ENCODE peak calls at places on chromosomes 2 and 18, in six cellular contexts. U, B, J, S, W and R are unnamed samples.

GRCh38 chr2:232321156-232321816 is 57.3 kb upstream of the ALPP start:
- DNase-seq in J (peak; percentile 24), B (no peak), W (no peak), S (no peak), U (no peak), R (no peak)

GRCh38 chr2:150060341-150060740 is 427.1 kb downstream of the RND3 start:
- DNase-seq in B (no peak), J (no peak), S (no peak), W (no peak), U (no peak), R (no peak)

GRCh38 chr2:70978388-70979357 is at the start of gene ANKRD53:
- DNase-seq in U (no peak), S (no peak), J (no peak), W (no peak), B (peak; percentile 48), R (no peak)

GRCh38 chr2:1551905-1552304 is 138.6 kb downstream of the TPO start:
- DNase-seq in B (no peak), S (no peak), U (no peak), W (no peak), J (no peak), R (no peak)

GRCh38 chr2:155372969-155373368 is 674.5 kb downstream of the KCNJ3 start:
- DNase-seq in B (no peak), J (no peak), S (no peak), U (no peak), W (no peak), R (no peak)

GRCh38 chr18:9117980-9118841 is 15.7 kb downstream of the NDUFV2 start:
- DNase-seq in U (no peak), S (no peak), W (no peak), J (peak; percentile 40), B (no peak), R (no peak)

GRCh38 chr2:33131820-33132219 is 185.1 kb downstream of the LTBP1 start:
- DNase-seq in S (no peak), W (no peak), J (no peak), U (no peak), B (no peak), R (no peak)

GRCh38 chr2:17877811-17878221 is 651 bp upstream of the KCNS3 start:
- DNase-seq in B (peak; percentile 20), W (no peak), S (no peak), U (no peak), J (peak; percentile 12), R (peak; percentile 24)

GRCh38 chr2:46276652-46277051 is 20.6 kb upstream of the EPAS1 start:
- DNase-seq in S (no peak), U (no peak), B (no peak), J (no peak), W (no peak), R (no peak)

DNA sequence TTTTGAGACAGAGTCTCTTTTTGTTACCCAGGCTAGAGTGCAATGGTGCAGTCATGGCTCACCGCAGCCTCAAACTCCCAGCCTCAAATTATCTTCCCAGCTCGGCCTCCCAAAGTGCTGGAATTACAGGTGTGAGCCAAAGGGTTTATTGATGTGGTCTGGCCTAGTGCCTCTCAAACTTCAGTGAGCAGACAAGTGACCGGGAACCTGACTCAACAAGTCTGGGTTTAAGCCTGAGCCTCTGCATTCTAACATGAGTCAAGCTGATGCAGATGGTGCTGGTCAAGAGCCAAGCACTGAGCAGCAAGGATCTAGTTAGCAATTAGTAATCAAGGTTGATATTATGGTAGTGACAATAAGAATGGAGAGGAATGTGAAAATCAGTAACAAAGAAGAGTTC is 21.3 kb downstream of the CDK15 start:
- DNase-seq in W (no peak), S (no peak), B (no peak), U (no peak), J (no peak), R (no peak)
- TF ChIP-seq POLR2AphosphoS5 in W (no peak), S (no peak), B (no peak), U (no peak), J (no peak), R (no peak)

GRCh38 chr18:47944972-47945843 is 14.7 kb upstream of the SMAD2 start:
- DNase-seq in J (peak; percentile 27), W (no peak), B (no peak), S (no peak), U (peak; percentile 2), R (no peak)

GRCh38 chr18:47953471-47953931 is 23.0 kb upstream of the SMAD2 start:
- DNase-seq in J (no peak), W (no peak), B (no peak), U (no peak), S (no peak), R (no peak)

GRCh38 chr18:47946889-47947288 is 16.4 kb upstream of the SMAD2 start:
- DNase-seq in S (no peak), J (no peak), W (no peak), B (no peak), U (no peak), R (no peak)

DNA sequence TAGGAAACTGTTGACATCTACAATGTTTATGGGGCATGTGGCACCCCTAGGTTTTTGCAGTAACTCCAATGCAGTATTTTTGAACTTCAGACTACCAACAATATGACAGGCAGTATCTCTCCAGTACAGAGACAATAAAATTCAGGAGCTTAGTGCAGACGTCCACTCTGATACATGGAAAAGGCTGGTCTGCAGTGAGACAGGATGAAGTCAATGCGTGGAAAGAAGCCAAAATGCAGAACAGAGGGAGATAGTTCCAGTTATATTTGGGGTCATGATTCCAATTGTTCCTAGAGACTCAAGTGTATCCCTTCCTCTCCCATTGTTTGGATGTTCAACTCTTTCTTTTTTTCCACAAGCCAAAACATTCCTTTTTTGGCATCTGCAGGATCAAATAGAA is 18.7 kb upstream of the SMAD2 start:
- DNase-seq in W (no peak), J (no peak), S (no peak), U (no peak), B (no peak), R (no peak)
- TF ChIP-seq POLR2A in W (no peak), J (no peak), S (no peak), U (no peak), B (no peak), R (no peak)

DNA sequence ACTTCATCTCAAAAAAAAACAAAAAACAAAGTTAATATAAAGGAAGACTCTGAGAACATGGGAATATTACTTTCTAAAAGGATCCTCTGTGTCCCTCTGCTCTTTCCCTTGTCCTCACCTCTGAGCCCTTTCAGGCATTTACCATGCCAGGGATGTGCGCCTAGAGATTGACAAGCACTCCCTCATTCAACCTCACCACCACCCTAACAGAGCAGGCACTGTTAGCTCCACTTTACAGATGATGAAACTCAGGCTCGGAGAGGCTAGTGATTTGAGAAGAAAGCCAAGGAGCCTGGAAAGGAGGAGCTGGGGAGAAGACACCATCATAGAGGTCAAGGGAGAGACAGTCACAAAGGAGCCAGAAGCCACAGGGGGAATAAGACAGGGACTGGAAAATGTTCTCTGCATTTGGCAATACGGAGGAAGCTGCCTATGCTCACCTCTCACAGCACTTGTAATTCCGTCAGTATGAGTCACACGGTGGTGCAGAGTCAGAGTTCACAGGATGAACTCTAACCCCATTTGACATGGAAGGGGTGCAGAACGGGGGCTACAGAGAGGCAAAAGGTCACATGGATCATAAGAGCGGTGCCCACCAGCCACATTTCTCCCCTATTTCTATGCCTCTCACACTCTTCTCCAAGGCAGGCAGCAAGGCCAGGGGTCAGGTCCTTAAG is 101.8 kb upstream of the NFU1 start:
- DNase-seq in S (no peak), U (peak; percentile 66), W (no peak), B (no peak), J (no peak), R (no peak)
- TF ChIP-seq TAF1 in S (no peak), U (no peak), W (no peak), B (no peak), J (no peak), R (no peak)

GRCh38 chr2:217793566-217794132 is 209.1 kb downstream of the TNS1 start:
- DNase-seq in J (no peak), U (no peak), S (no peak), B (no peak), W (no peak), R (no peak)
- TF ChIP-seq POLR2AphosphoS5 in J (no peak), U (no peak), S (no peak), B (no peak), W (no peak), R (no peak)

GRCh38 chr2:10448208-10448645 is at the start of gene ODC1:
- DNase-seq in U (peak; percentile 88), B (no peak), J (peak; percentile 98), W (no peak), S (peak; percentile 53), R (no peak)
- TF ChIP-seq POLR2A in U (no peak), B (no peak), J (no peak), W (peak; percentile 7), S (peak; percentile 87), R (peak; percentile 88)

DNA sequence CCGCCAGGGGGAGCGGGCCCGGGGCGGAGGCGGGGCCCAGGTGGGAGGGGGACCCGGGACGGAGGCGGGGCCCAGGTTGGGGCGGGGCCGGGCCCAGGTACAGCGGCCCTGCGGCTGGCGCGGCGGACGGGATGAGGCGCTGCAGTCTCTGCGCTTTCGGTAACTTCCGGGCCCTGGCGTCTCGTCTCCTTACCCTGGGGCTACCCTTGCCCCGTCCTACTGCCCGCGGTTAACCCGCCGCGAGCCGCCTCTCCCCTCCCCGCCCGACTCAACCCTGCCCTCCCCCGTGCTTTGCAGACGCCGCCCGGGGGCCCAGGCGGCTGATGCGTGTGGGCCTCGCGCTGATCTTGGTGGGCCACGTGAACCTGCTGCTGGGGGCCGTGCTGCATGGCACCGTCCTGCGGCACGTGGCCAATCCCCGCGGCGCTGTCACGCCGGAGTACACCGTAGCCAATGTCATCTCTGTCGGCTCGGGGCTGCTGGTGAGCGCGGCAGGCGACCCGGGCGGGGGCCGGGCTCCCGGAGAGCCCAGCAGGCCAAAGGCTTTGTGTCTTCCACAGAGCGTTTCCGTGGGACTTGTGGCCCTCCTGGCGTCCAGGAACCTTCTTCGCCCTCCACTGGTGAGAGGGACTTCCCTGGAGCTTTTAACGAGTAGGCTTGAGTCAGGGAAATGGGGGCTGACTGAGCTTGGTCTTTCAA is at the start of gene KRTCAP3:
- DNase-seq in J (no peak), W (peak; percentile 53), S (no peak), U (no peak), B (no peak), R (no peak)
- TF ChIP-seq TAF1 in J (no peak), W (peak; percentile 58), S (no peak), U (no peak), B (no peak), R (no peak)

DNA sequence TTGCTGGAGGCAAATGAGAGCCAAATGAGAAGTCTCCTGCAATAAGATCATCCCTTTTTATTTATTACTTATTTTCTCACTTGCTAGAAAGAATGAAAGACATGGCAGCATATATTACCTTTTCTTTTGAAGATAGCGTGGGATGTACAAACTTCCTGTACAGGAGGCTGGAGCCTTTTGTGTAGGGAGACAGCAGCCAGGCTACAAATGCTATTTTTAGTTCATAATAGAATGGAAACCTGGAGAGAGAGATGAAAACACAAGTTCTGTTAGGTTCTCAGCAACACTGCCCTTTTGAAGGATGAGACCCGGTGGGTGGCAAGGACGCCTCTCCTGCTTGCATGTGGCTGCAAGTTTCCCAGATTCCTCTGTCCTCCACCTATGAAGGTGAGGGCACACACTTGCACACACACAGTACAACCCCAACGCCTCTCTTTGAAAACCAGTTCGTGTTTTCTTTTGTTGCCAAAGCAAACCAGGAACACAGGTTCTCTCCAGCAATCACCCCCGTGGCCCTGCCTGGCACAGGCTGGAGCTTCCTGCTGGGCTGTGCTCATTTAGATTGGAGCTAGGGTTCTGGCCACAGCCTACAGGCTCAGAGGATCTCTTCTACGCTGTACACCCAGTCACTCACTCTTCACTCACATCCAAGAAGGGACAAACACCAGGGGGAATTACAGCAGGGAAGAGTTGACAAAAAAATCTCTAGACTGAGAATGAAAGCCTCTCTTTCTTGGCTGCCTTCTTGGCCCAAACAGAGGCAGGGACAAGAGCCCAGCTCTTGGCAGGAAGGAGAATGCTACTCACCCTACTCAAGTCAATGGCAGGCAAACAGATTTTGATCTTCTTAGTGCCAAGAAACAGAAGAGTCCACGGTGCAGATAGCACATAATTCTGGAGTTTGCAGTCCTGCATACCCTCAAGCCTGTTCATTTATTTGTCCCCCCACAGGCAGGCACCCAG is 55.6 kb downstream of the MRPL35 start:
- DNase-seq in U (no peak), W (no peak), J (no peak), S (no peak), B (no peak), R (no peak)
- TF ChIP-seq POLR2AphosphoS5 in U (no peak), W (no peak), J (no peak), S (no peak), B (no peak), R (no peak)